ENCODE peak calls at places on chromosomes 3 and 15, in four cellular contexts. One of them, this sample, is unnamed.

GRCh38 chr3:129470861-129471260 is 30.8 kb downstream of the IFT122 start:
- DNase-seq in activated naive CD8-positive, alpha-beta T cell treated with anti-CD3 and anti-CD28 coated beads for 36 hours: no peak
- DNase-seq in C1 segment of cervical spinal cord: no peak
- DNase-seq in NAMALWA: no peak
- DNase-seq in this sample: no peak

GRCh38 chr3:155282416-155283091 is 10.9 kb downstream of the STRIT1 start:
- DNase-seq in activated naive CD8-positive, alpha-beta T cell treated with anti-CD3 and anti-CD28 coated beads for 36 hours: no peak
- DNase-seq in NAMALWA: no peak
- DNase-seq in C1 segment of cervical spinal cord: no peak
- DNase-seq in this sample: no peak

GRCh38 chr15:61598655-61599054 is 369.6 kb upstream of the RORA start:
- DNase-seq in activated naive CD8-positive, alpha-beta T cell treated with anti-CD3 and anti-CD28 coated beads for 36 hours: no peak
- DNase-seq in NAMALWA: no peak
- DNase-seq in C1 segment of cervical spinal cord: no peak
- DNase-seq in this sample: no peak

GRCh38 chr3:100264242-100264641 is 3.5 kb downstream of the TBC1D23 start:
- DNase-seq in C1 segment of cervical spinal cord: no peak
- DNase-seq in activated naive CD8-positive, alpha-beta T cell treated with anti-CD3 and anti-CD28 coated beads for 36 hours: no peak
- DNase-seq in NAMALWA: no peak
- DNase-seq in this sample: no peak

GRCh38 chr3:126545544-126545943 is 13.2 kb downstream of the C3orf22 start:
- DNase-seq in activated naive CD8-positive, alpha-beta T cell treated with anti-CD3 and anti-CD28 coated beads for 36 hours: no peak
- DNase-seq in C1 segment of cervical spinal cord: no peak
- DNase-seq in NAMALWA: no peak
- DNase-seq in this sample: no peak

GRCh38 chr3:8201886-8202285 is 299.7 kb upstream of the LMCD1 start:
- DNase-seq in activated naive CD8-positive, alpha-beta T cell treated with anti-CD3 and anti-CD28 coated beads for 36 hours: no peak
- DNase-seq in C1 segment of cervical spinal cord: no peak
- DNase-seq in NAMALWA: no peak
- DNase-seq in this sample: no peak

GRCh38 chr3:152271465-152272035 is 2.8 kb downstream of the MBNL1 start:
- DNase-seq in NAMALWA: peak
- DNase-seq in activated naive CD8-positive, alpha-beta T cell treated with anti-CD3 and anti-CD28 coated beads for 36 hours: no peak
- DNase-seq in C1 segment of cervical spinal cord: no peak
- DNase-seq in this sample: no peak

GRCh38 chr15:29233566-29233965 is 36.1 kb downstream of the NSMCE3 start:
- DNase-seq in activated naive CD8-positive, alpha-beta T cell treated with anti-CD3 and anti-CD28 coated beads for 36 hours: no peak
- DNase-seq in C1 segment of cervical spinal cord: no peak
- DNase-seq in NAMALWA: no peak
- DNase-seq in this sample: no peak

GRCh38 chr3:107795514-107796094 is 272.8 kb downstream of the BBX start:
- DNase-seq in NAMALWA: no peak
- DNase-seq in C1 segment of cervical spinal cord: no peak
- DNase-seq in activated naive CD8-positive, alpha-beta T cell treated with anti-CD3 and anti-CD28 coated beads for 36 hours: no peak
- DNase-seq in this sample: no peak

GRCh38 chr15:99974246-99974645 is 241.0 kb upstream of the LYSMD4 start:
- DNase-seq in C1 segment of cervical spinal cord: no peak
- DNase-seq in NAMALWA: no peak
- DNase-seq in activated naive CD8-positive, alpha-beta T cell treated with anti-CD3 and anti-CD28 coated beads for 36 hours: no peak
- DNase-seq in this sample: no peak

GRCh38 chr3:4754180-4755086 is 224.8 kb upstream of the BHLHE40 start:
- DNase-seq in activated naive CD8-positive, alpha-beta T cell treated with anti-CD3 and anti-CD28 coated beads for 36 hours: peak
- DNase-seq in C1 segment of cervical spinal cord: no peak
- DNase-seq in NAMALWA: no peak
- DNase-seq in this sample: no peak

GRCh38 chr15:99683000-99683670 is 50.1 kb downstream of the LYSMD4 start:
- DNase-seq in C1 segment of cervical spinal cord: no peak
- DNase-seq in NAMALWA: peak
- DNase-seq in activated naive CD8-positive, alpha-beta T cell treated with anti-CD3 and anti-CD28 coated beads for 36 hours: no peak
- DNase-seq in this sample: no peak

GRCh38 chr3:138960417-138960852 is 13.4 kb downstream of the FOXL2NB start:
- DNase-seq in activated naive CD8-positive, alpha-beta T cell treated with anti-CD3 and anti-CD28 coated beads for 36 hours: peak
- DNase-seq in C1 segment of cervical spinal cord: no peak
- DNase-seq in NAMALWA: no peak
- DNase-seq in this sample: no peak

GRCh38 chr3:170869645-170870593 is at the start of gene RPL22L1:
- DNase-seq in C1 segment of cervical spinal cord: no peak
- DNase-seq in NAMALWA: peak
- DNase-seq in activated naive CD8-positive, alpha-beta T cell treated with anti-CD3 and anti-CD28 coated beads for 36 hours: peak
- DNase-seq in this sample: no peak

GRCh38 chr3:133444071-133444774 is 44.4 kb downstream of the BFSP2 start:
- DNase-seq in C1 segment of cervical spinal cord: no peak
- DNase-seq in activated naive CD8-positive, alpha-beta T cell treated with anti-CD3 and anti-CD28 coated beads for 36 hours: no peak
- DNase-seq in NAMALWA: peak
- DNase-seq in this sample: no peak

GRCh38 chr15:77392762-77393470 is 27.0 kb downstream of the PEAK1 start:
- DNase-seq in C1 segment of cervical spinal cord: no peak
- DNase-seq in NAMALWA: no peak
- DNase-seq in activated naive CD8-positive, alpha-beta T cell treated with anti-CD3 and anti-CD28 coated beads for 36 hours: no peak
- DNase-seq in this sample: no peak

GRCh38 chr3:173584834-173585831 is 187.6 kb downstream of the NLGN1 start:
- DNase-seq in NAMALWA: no peak
- DNase-seq in activated naive CD8-positive, alpha-beta T cell treated with anti-CD3 and anti-CD28 coated beads for 36 hours: no peak
- DNase-seq in C1 segment of cervical spinal cord: peak
- DNase-seq in this sample: peak

GRCh38 chr3:15637131-15637951 is 35.8 kb downstream of the BTD start:
- DNase-seq in NAMALWA: no peak
- DNase-seq in activated naive CD8-positive, alpha-beta T cell treated with anti-CD3 and anti-CD28 coated beads for 36 hours: no peak
- DNase-seq in C1 segment of cervical spinal cord: no peak
- DNase-seq in this sample: no peak

GRCh38 chr3:142152349-142152748 is 3.0 kb upstream of the TFDP2 start:
- DNase-seq in NAMALWA: peak
- DNase-seq in activated naive CD8-positive, alpha-beta T cell treated with anti-CD3 and anti-CD28 coated beads for 36 hours: no peak
- DNase-seq in C1 segment of cervical spinal cord: no peak
- DNase-seq in this sample: no peak

GRCh38 chr3:31132132-31132769 is 237.8 kb upstream of the GADL1 start:
- DNase-seq in NAMALWA: peak
- DNase-seq in C1 segment of cervical spinal cord: no peak
- DNase-seq in activated naive CD8-positive, alpha-beta T cell treated with anti-CD3 and anti-CD28 coated beads for 36 hours: no peak
- DNase-seq in this sample: no peak

GRCh38 chr3:169146866-169147245 is 516.7 kb downstream of the MECOM start:
- DNase-seq in C1 segment of cervical spinal cord: no peak
- DNase-seq in NAMALWA: no peak
- DNase-seq in activated naive CD8-positive, alpha-beta T cell treated with anti-CD3 and anti-CD28 coated beads for 36 hours: no peak
- DNase-seq in this sample: no peak

GRCh38 chr3:42529463-42529862 is 27.0 kb downstream of the VIPR1 start:
- DNase-seq in activated naive CD8-positive, alpha-beta T cell treated with anti-CD3 and anti-CD28 coated beads for 36 hours: no peak
- DNase-seq in NAMALWA: no peak
- DNase-seq in C1 segment of cervical spinal cord: no peak
- DNase-seq in this sample: no peak

GRCh38 chr15:70283511-70283910 is 185.8 kb upstream of the TLE3 start:
- DNase-seq in NAMALWA: no peak
- DNase-seq in C1 segment of cervical spinal cord: no peak
- DNase-seq in activated naive CD8-positive, alpha-beta T cell treated with anti-CD3 and anti-CD28 coated beads for 36 hours: no peak
- DNase-seq in this sample: no peak

GRCh38 chr15:83905874-83906273 is 252.0 kb downstream of the ADAMTSL3 start:
- DNase-seq in activated naive CD8-positive, alpha-beta T cell treated with anti-CD3 and anti-CD28 coated beads for 36 hours: no peak
- DNase-seq in C1 segment of cervical spinal cord: no peak
- DNase-seq in NAMALWA: no peak
- DNase-seq in this sample: no peak

GRCh38 chr3:124415471-124415960 is 314.7 kb upstream of the UMPS start:
- DNase-seq in activated naive CD8-positive, alpha-beta T cell treated with anti-CD3 and anti-CD28 coated beads for 36 hours: no peak
- DNase-seq in NAMALWA: no peak
- DNase-seq in C1 segment of cervical spinal cord: no peak
- DNase-seq in this sample: no peak

GRCh38 chr3:192875971-192876565 is 41.6 kb downstream of the MB21D2 start:
- DNase-seq in activated naive CD8-positive, alpha-beta T cell treated with anti-CD3 and anti-CD28 coated beads for 36 hours: no peak
- DNase-seq in NAMALWA: no peak
- DNase-seq in C1 segment of cervical spinal cord: no peak
- DNase-seq in this sample: no peak

GRCh38 chr3:6601374-6601773 is 259.5 kb upstream of the GRM7 start:
- DNase-seq in activated naive CD8-positive, alpha-beta T cell treated with anti-CD3 and anti-CD28 coated beads for 36 hours: no peak
- DNase-seq in C1 segment of cervical spinal cord: no peak
- DNase-seq in NAMALWA: no peak
- DNase-seq in this sample: no peak

GRCh38 chr3:118810499-118811035 is 224.1 kb downstream of the IGSF11 start:
- DNase-seq in NAMALWA: no peak
- DNase-seq in C1 segment of cervical spinal cord: no peak
- DNase-seq in activated naive CD8-positive, alpha-beta T cell treated with anti-CD3 and anti-CD28 coated beads for 36 hours: no peak
- DNase-seq in this sample: no peak

GRCh38 chr3:131597816-131598215 is 95.0 kb upstream of the MRPL3 start:
- DNase-seq in activated naive CD8-positive, alpha-beta T cell treated with anti-CD3 and anti-CD28 coated beads for 36 hours: no peak
- DNase-seq in NAMALWA: no peak
- DNase-seq in C1 segment of cervical spinal cord: no peak
- DNase-seq in this sample: no peak

This sample was measured in anterior cingulate cortex.